ENCODE peak calls at places on chromosomes 1 and 21, in five cellular contexts. F, S, G, H and Q are unnamed samples.
A peak's percentile ranks its signal among the peaks of the same experiment; 100 is the strongest.

GRCh38 chr1:81670286-81670685 is 130.4 kb upstream of the ADGRL2 start:
- DNase-seq in F (peak; percentile 74), S (no peak), G (no peak), H (no peak), Q (no peak)

GRCh38 chr1:186420923-186421322 is 40.0 kb downstream of the PDC start:
- DNase-seq in F (peak; percentile 35), S (no peak), G (no peak), H (no peak), Q (no peak)

GRCh38 chr1:56502700-56503245 is 76.6 kb downstream of the PLPP3 start:
- DNase-seq in F (no peak), S (no peak), G (no peak), H (no peak), Q (no peak)

GRCh38 chr1:244212219-244212618 is 161.1 kb downstream of the ZBTB18 start:
- DNase-seq in F (no peak), S (no peak), G (no peak), H (no peak), Q (no peak)

GRCh38 chr1:60051191-60051590 is 22.4 kb downstream of the C1orf87 start:
- DNase-seq in F (no peak), S (no peak), G (no peak), H (no peak), Q (no peak)

GRCh38 chr21:45895778-45896370 is 85.7 kb upstream of the COL6A1 start:
- DNase-seq in F (no peak), S (no peak), G (no peak), H (no peak), Q (no peak)

GRCh38 chr1:55718758-55719671 is 503.9 kb upstream of the USP24 start:
- DNase-seq in F (no peak), S (no peak), G (no peak), H (no peak), Q (no peak)

GRCh38 chr1:245873883-245874671 is 633.0 kb downstream of the SMYD3 start:
- DNase-seq in F (no peak), S (no peak), G (no peak), H (no peak), Q (no peak)

GRCh38 chr1:28193701-28194161 is 17.2 kb upstream of the PTAFR start:
- DNase-seq in F (no peak), S (no peak), G (no peak), H (no peak), Q (no peak)

GRCh38 chr1:40736085-40736531 is 44.6 kb downstream of the NFYC start:
- DNase-seq in F (peak; percentile 24), S (no peak), G (no peak), H (no peak), Q (peak; percentile 96)

GRCh38 chr1:47298025-47298699 is 15.8 kb downstream of the STIL start:
- DNase-seq in F (no peak), S (no peak), G (no peak), H (no peak), Q (no peak)

GRCh38 chr1:246805135-246805716 is 81.0 kb downstream of the SCCPDH start:
- DNase-seq in F (no peak), S (no peak), G (no peak), H (no peak), Q (no peak)

GRCh38 chr1:168631671-168632400 is 55.4 kb downstream of the XCL1 start:
- DNase-seq in F (no peak), S (no peak), G (no peak), H (no peak), Q (no peak)

GRCh38 chr1:41795205-41795762 is 123.4 kb downstream of the HIVEP3 start:
- DNase-seq in F (peak; percentile 45), S (no peak), G (no peak), H (no peak), Q (no peak)

GRCh38 chr1:64242895-64243756 is 39.7 kb downstream of the UBE2U start:
- DNase-seq in F (peak; percentile 75), S (no peak), G (no peak), H (no peak), Q (peak; percentile 35)

GRCh38 chr1:212852105-212852688 is 4.7 kb upstream of the SPATA45 start:
- DNase-seq in F (no peak), S (no peak), G (no peak), H (no peak), Q (no peak)

GRCh38 chr21:25887166-25887565 is 152.4 kb downstream of the GABPA start:
- DNase-seq in F (no peak), S (no peak), G (no peak), H (no peak), Q (no peak)

GRCh38 chr1:109391161-109391556 is 6.6 kb downstream of the SORT1 start:
- DNase-seq in F (no peak), S (no peak), G (no peak), H (no peak), Q (no peak)

GRCh38 chr1:3322440-3323020 is 131.9 kb upstream of the ARHGEF16 start:
- DNase-seq in F (no peak), S (no peak), G (no peak), H (no peak), Q (no peak)

GRCh38 chr1:64139877-64140276 is 63.5 kb upstream of the UBE2U start:
- DNase-seq in F (no peak), S (no peak), G (no peak), H (no peak), Q (no peak)

GRCh38 chr1:175207971-175208370 is 15.4 kb upstream of the KIAA0040 start:
- DNase-seq in F (no peak), S (no peak), G (no peak), H (no peak), Q (no peak)

GRCh38 chr1:91851130-91852010 is 34.6 kb downstream of the TGFBR3 start:
- DNase-seq in F (peak; percentile 62), S (no peak), G (no peak), H (no peak), Q (peak; percentile 53)

GRCh38 chr1:173475564-173476196 is 1.5 kb upstream of the PRDX6 start:
- DNase-seq in F (no peak), S (no peak), G (no peak), H (peak; percentile 42), Q (no peak)

GRCh38 chr1:32142446-32143301 is 34.8 kb downstream of the KPNA6 start:
- DNase-seq in F (peak; percentile 47), S (no peak), G (no peak), H (no peak), Q (no peak)

GRCh38 chr1:93591833-93592635 is 89.6 kb downstream of the BCAR3 start:
- DNase-seq in F (no peak), S (peak; percentile 27), G (no peak), H (peak; percentile 36), Q (peak; percentile 39)

GRCh38 chr1:209382701-209383100 is 200.8 kb upstream of the CAMK1G start:
- DNase-seq in F (no peak), S (no peak), G (no peak), H (no peak), Q (no peak)

GRCh38 chr1:150557813-150558212 is 8.6 kb downstream of the ADAMTSL4 start:
- DNase-seq in F (no peak), S (no peak), G (no peak), H (no peak), Q (no peak)

GRCh38 chr1:183259886-183260285 is 73.8 kb downstream of the LAMC2 start:
- DNase-seq in F (no peak), S (no peak), G (no peak), H (no peak), Q (no peak)

GRCh38 chr1:204989266-204990058 is 53.5 kb upstream of the CNTN2 start:
- DNase-seq in F (peak; percentile 74), S (peak; percentile 70), G (peak; percentile 84), H (peak; percentile 65), Q (peak; percentile 72)

GRCh38 chr1:84598846-84599741 is 24.9 kb upstream of the CTBS start:
- DNase-seq in F (no peak), S (no peak), G (no peak), H (no peak), Q (no peak)

GRCh38 chr1:174680101-174680500 is 232.3 kb downstream of the GPR52 start:
- DNase-seq in F (peak; percentile 83), S (no peak), G (no peak), H (no peak), Q (no peak)

GRCh38 chr1:228145498-228146425 is 4.0 kb upstream of the GJC2 start:
- DNase-seq in F (no peak), S (no peak), G (no peak), H (no peak), Q (no peak)

GRCh38 chr1:172320723-172321122 is 99.8 kb upstream of the C1orf105 start:
- DNase-seq in F (peak; percentile 88), S (no peak), G (no peak), H (no peak), Q (no peak)

GRCh38 chr1:244839656-244840055 is 4.2 kb downstream of the COX20 start:
- DNase-seq in F (no peak), S (no peak), G (no peak), H (no peak), Q (no peak)

GRCh38 chr21:14583629-14584251 is 37.6 kb upstream of the SAMSN1 start:
- DNase-seq in F (no peak), S (no peak), G (no peak), H (no peak), Q (no peak)

GRCh38 chr1:165543651-165544452 is at the start of gene LRRC52:
- DNase-seq in F (peak; percentile 44), S (no peak), G (no peak), H (no peak), Q (peak; percentile 32)

GRCh38 chr1:184085667-184086066 is 34.1 kb downstream of the TSEN15 start:
- DNase-seq in F (no peak), S (no peak), G (no peak), H (no peak), Q (no peak)

GRCh38 chr1:157104598-157105293 is 5.1 kb upstream of the ETV3L start:
- DNase-seq in F (no peak), S (no peak), G (no peak), H (no peak), Q (no peak)